ENCODE peak calls at places on chromosome 12, in eight cellular contexts. One of them, this sample, is unnamed.

GRCh38 chr12:29463198-29463597 is 34.3 kb downstream of the OVCH1 start:
- DNase-seq in HT1080: no peak
- DNase-seq in HFFc6: no peak
- DNase-seq in COR-L47: no peak
- DNase-seq in neural crest cell: no peak
- DNase-seq in activated gamma-delta T cell treated with anti-CD3 and anti-CD28 coated beads, Interleukin-2, amount 50 U/mL, for 16 hours: no peak
- DNase-seq in ELF-1: no peak
- DNase-seq in CD4-positive, CD25-positive, alpha-beta regulatory T cell: no peak
- DNase-seq in this sample: no peak

GRCh38 chr12:104546575-104546974 is 89.8 kb downstream of the CHST11 start:
- DNase-seq in HT1080: no peak
- DNase-seq in HFFc6: no peak
- DNase-seq in COR-L47: no peak
- DNase-seq in neural crest cell: no peak
- DNase-seq in activated gamma-delta T cell treated with anti-CD3 and anti-CD28 coated beads, Interleukin-2, amount 50 U/mL, for 16 hours: no peak
- DNase-seq in ELF-1: no peak
- DNase-seq in CD4-positive, CD25-positive, alpha-beta regulatory T cell: no peak
- DNase-seq in this sample: no peak

GRCh38 chr12:91852646-91853045 is 293.0 kb downstream of the BTG1 start:
- DNase-seq in HT1080: no peak
- DNase-seq in HFFc6: no peak
- DNase-seq in COR-L47: no peak
- DNase-seq in neural crest cell: no peak
- DNase-seq in activated gamma-delta T cell treated with anti-CD3 and anti-CD28 coated beads, Interleukin-2, amount 50 U/mL, for 16 hours: no peak
- DNase-seq in ELF-1: no peak
- DNase-seq in CD4-positive, CD25-positive, alpha-beta regulatory T cell: no peak
- DNase-seq in this sample: no peak

GRCh38 chr12:10361622-10362021 is 28.2 kb downstream of the KLRK1 start:
- DNase-seq in HT1080: no peak
- DNase-seq in HFFc6: no peak
- DNase-seq in COR-L47: no peak
- DNase-seq in neural crest cell: no peak
- DNase-seq in activated gamma-delta T cell treated with anti-CD3 and anti-CD28 coated beads, Interleukin-2, amount 50 U/mL, for 16 hours: no peak
- DNase-seq in ELF-1: peak
- DNase-seq in CD4-positive, CD25-positive, alpha-beta regulatory T cell: no peak
- DNase-seq in this sample: no peak

GRCh38 chr12:1618489-1618888 is 10.5 kb upstream of the WNT5B start:
- DNase-seq in HT1080: no peak
- DNase-seq in HFFc6: no peak
- DNase-seq in COR-L47: no peak
- DNase-seq in neural crest cell: no peak
- DNase-seq in activated gamma-delta T cell treated with anti-CD3 and anti-CD28 coated beads, Interleukin-2, amount 50 U/mL, for 16 hours: no peak
- DNase-seq in ELF-1: no peak
- DNase-seq in CD4-positive, CD25-positive, alpha-beta regulatory T cell: no peak
- DNase-seq in this sample: no peak

GRCh38 chr12:90940872-90941499 is 14.0 kb downstream of the CCER1 start:
- DNase-seq in HT1080: no peak
- DNase-seq in HFFc6: peak
- DNase-seq in COR-L47: peak
- DNase-seq in neural crest cell: no peak
- DNase-seq in activated gamma-delta T cell treated with anti-CD3 and anti-CD28 coated beads, Interleukin-2, amount 50 U/mL, for 16 hours: no peak
- DNase-seq in ELF-1: no peak
- DNase-seq in CD4-positive, CD25-positive, alpha-beta regulatory T cell: peak
- DNase-seq in this sample: no peak

GRCh38 chr12:45130881-45131281 is 80.0 kb upstream of the DBX2 start:
- DNase-seq in HT1080: peak
- DNase-seq in HFFc6: peak
- DNase-seq in COR-L47: peak
- DNase-seq in neural crest cell: peak
- DNase-seq in activated gamma-delta T cell treated with anti-CD3 and anti-CD28 coated beads, Interleukin-2, amount 50 U/mL, for 16 hours: no peak
- DNase-seq in ELF-1: peak
- DNase-seq in CD4-positive, CD25-positive, alpha-beta regulatory T cell: peak
- DNase-seq in this sample: peak

GRCh38 chr12:2044165-2044564 is 8.6 kb upstream of the CACNA1C start:
- DNase-seq in HT1080: no peak
- DNase-seq in HFFc6: no peak
- DNase-seq in COR-L47: no peak
- DNase-seq in neural crest cell: no peak
- DNase-seq in activated gamma-delta T cell treated with anti-CD3 and anti-CD28 coated beads, Interleukin-2, amount 50 U/mL, for 16 hours: no peak
- DNase-seq in ELF-1: no peak
- DNase-seq in CD4-positive, CD25-positive, alpha-beta regulatory T cell: no peak
- DNase-seq in this sample: no peak

GRCh38 chr12:65259501-65259900 is 19.0 kb upstream of the MSRB3 start:
- DNase-seq in HT1080: no peak
- DNase-seq in HFFc6: no peak
- DNase-seq in COR-L47: no peak
- DNase-seq in neural crest cell: no peak
- DNase-seq in activated gamma-delta T cell treated with anti-CD3 and anti-CD28 coated beads, Interleukin-2, amount 50 U/mL, for 16 hours: no peak
- DNase-seq in ELF-1: no peak
- DNase-seq in CD4-positive, CD25-positive, alpha-beta regulatory T cell: no peak
- DNase-seq in this sample: no peak

GRCh38 chr12:124170756-124171155 is 124.1 kb upstream of the RFLNA start:
- DNase-seq in HT1080: no peak
- DNase-seq in HFFc6: no peak
- DNase-seq in COR-L47: no peak
- DNase-seq in neural crest cell: no peak
- DNase-seq in activated gamma-delta T cell treated with anti-CD3 and anti-CD28 coated beads, Interleukin-2, amount 50 U/mL, for 16 hours: no peak
- DNase-seq in ELF-1: no peak
- DNase-seq in CD4-positive, CD25-positive, alpha-beta regulatory T cell: no peak
- DNase-seq in this sample: no peak

GRCh38 chr12:95017482-95017881 is 14.0 kb upstream of the NDUFA12 start:
- DNase-seq in HT1080: no peak
- DNase-seq in HFFc6: no peak
- DNase-seq in COR-L47: no peak
- DNase-seq in neural crest cell: no peak
- DNase-seq in activated gamma-delta T cell treated with anti-CD3 and anti-CD28 coated beads, Interleukin-2, amount 50 U/mL, for 16 hours: no peak
- DNase-seq in ELF-1: no peak
- DNase-seq in CD4-positive, CD25-positive, alpha-beta regulatory T cell: no peak
- DNase-seq in this sample: no peak

GRCh38 chr12:47164730-47165439 is 85.1 kb upstream of the AMIGO2 start:
- DNase-seq in HT1080: peak
- DNase-seq in HFFc6: peak
- DNase-seq in COR-L47: no peak
- DNase-seq in neural crest cell: no peak
- DNase-seq in activated gamma-delta T cell treated with anti-CD3 and anti-CD28 coated beads, Interleukin-2, amount 50 U/mL, for 16 hours: no peak
- DNase-seq in ELF-1: no peak
- DNase-seq in CD4-positive, CD25-positive, alpha-beta regulatory T cell: no peak
- DNase-seq in this sample: no peak

GRCh38 chr12:12723681-12724420 is 6.7 kb downstream of the CDKN1B start:
- DNase-seq in HT1080: peak
- DNase-seq in HFFc6: no peak
- DNase-seq in COR-L47: no peak
- DNase-seq in neural crest cell: peak
- DNase-seq in activated gamma-delta T cell treated with anti-CD3 and anti-CD28 coated beads, Interleukin-2, amount 50 U/mL, for 16 hours: no peak
- DNase-seq in ELF-1: peak
- DNase-seq in CD4-positive, CD25-positive, alpha-beta regulatory T cell: peak
- DNase-seq in this sample: peak

GRCh38 chr12:120094485-120094884 is 22.1 kb downstream of the RAB35 start:
- DNase-seq in HT1080: no peak
- DNase-seq in HFFc6: no peak
- DNase-seq in COR-L47: no peak
- DNase-seq in neural crest cell: no peak
- DNase-seq in activated gamma-delta T cell treated with anti-CD3 and anti-CD28 coated beads, Interleukin-2, amount 50 U/mL, for 16 hours: no peak
- DNase-seq in ELF-1: no peak
- DNase-seq in CD4-positive, CD25-positive, alpha-beta regulatory T cell: no peak
- DNase-seq in this sample: no peak

GRCh38 chr12:113437729-113438100 is 15.5 kb downstream of the SDSL start:
- DNase-seq in HT1080: no peak
- DNase-seq in HFFc6: no peak
- DNase-seq in COR-L47: no peak
- DNase-seq in neural crest cell: no peak
- DNase-seq in activated gamma-delta T cell treated with anti-CD3 and anti-CD28 coated beads, Interleukin-2, amount 50 U/mL, for 16 hours: no peak
- DNase-seq in ELF-1: peak
- DNase-seq in CD4-positive, CD25-positive, alpha-beta regulatory T cell: no peak
- DNase-seq in this sample: no peak

GRCh38 chr12:52086944-52087835 is 7.7 kb downstream of the SMIM41 start:
- DNase-seq in HT1080: no peak
- DNase-seq in HFFc6: no peak
- DNase-seq in COR-L47: no peak
- DNase-seq in neural crest cell: no peak
- DNase-seq in activated gamma-delta T cell treated with anti-CD3 and anti-CD28 coated beads, Interleukin-2, amount 50 U/mL, for 16 hours: no peak
- DNase-seq in ELF-1: no peak
- DNase-seq in CD4-positive, CD25-positive, alpha-beta regulatory T cell: no peak
- DNase-seq in this sample: no peak

This sample was measured in left lobe of liver.